ENCODE peak calls at places on chromosomes 12 and 14, in seven cellular contexts. One of them, this sample, is unnamed.

GRCh38 chr14:54769955-54770863 is 132.4 kb downstream of the GCH1 start:
- DNase-seq in mesendoderm: no peak
- DNase-seq in CD4-positive, CD25-positive, alpha-beta regulatory T cell: no peak
- DNase-seq in fibroblast of mammary gland: no peak
- DNase-seq in mucosa of descending colon: no peak
- DNase-seq in keratinocyte: no peak
- DNase-seq in astrocyte: no peak
- DNase-seq in this sample: no peak

GRCh38 chr12:114479831-114480230 is 73.9 kb upstream of the TBX5 start:
- DNase-seq in CD4-positive, CD25-positive, alpha-beta regulatory T cell: no peak
- DNase-seq in fibroblast of mammary gland: no peak
- DNase-seq in astrocyte: no peak
- DNase-seq in mesendoderm: peak; percentile 21
- DNase-seq in keratinocyte: no peak
- DNase-seq in mucosa of descending colon: no peak
- DNase-seq in this sample: no peak

GRCh38 chr12:131491887-131492490 is 218.9 kb upstream of the SFSWAP start:
- DNase-seq in astrocyte: no peak
- DNase-seq in fibroblast of mammary gland: no peak
- DNase-seq in keratinocyte: no peak
- DNase-seq in CD4-positive, CD25-positive, alpha-beta regulatory T cell: no peak
- DNase-seq in mucosa of descending colon: no peak
- DNase-seq in mesendoderm: no peak
- DNase-seq in this sample: no peak

GRCh38 chr12:94872007-94872653 is 131.4 kb downstream of the NDUFA12 start:
- DNase-seq in mesendoderm: no peak
- DNase-seq in CD4-positive, CD25-positive, alpha-beta regulatory T cell: no peak
- DNase-seq in keratinocyte: no peak
- DNase-seq in astrocyte: no peak
- DNase-seq in mucosa of descending colon: no peak
- DNase-seq in fibroblast of mammary gland: no peak
- DNase-seq in this sample: no peak

GRCh38 chr12:64679487-64679983 is 69.2 kb downstream of the RASSF3 start:
- DNase-seq in astrocyte: peak; percentile 74
- DNase-seq in keratinocyte: peak; percentile 59
- DNase-seq in mucosa of descending colon: peak; percentile 85
- DNase-seq in fibroblast of mammary gland: peak; percentile 80
- DNase-seq in mesendoderm: no peak
- DNase-seq in CD4-positive, CD25-positive, alpha-beta regulatory T cell: peak; percentile 80
- DNase-seq in this sample: peak; percentile 83

GRCh38 chr12:4984971-4985370 is 58.7 kb upstream of the KCNA5 start:
- DNase-seq in mesendoderm: no peak
- DNase-seq in astrocyte: no peak
- DNase-seq in CD4-positive, CD25-positive, alpha-beta regulatory T cell: no peak
- DNase-seq in keratinocyte: no peak
- DNase-seq in mucosa of descending colon: no peak
- DNase-seq in fibroblast of mammary gland: no peak
- DNase-seq in this sample: no peak

GRCh38 chr14:34081126-34081575 is 130.3 kb upstream of the EGLN3 start:
- DNase-seq in mesendoderm: no peak
- DNase-seq in keratinocyte: no peak
- DNase-seq in mucosa of descending colon: no peak
- DNase-seq in CD4-positive, CD25-positive, alpha-beta regulatory T cell: no peak
- DNase-seq in astrocyte: peak; percentile 85
- DNase-seq in fibroblast of mammary gland: peak; percentile 81
- DNase-seq in this sample: no peak

GRCh38 chr12:6697584-6698351 is 2.8 kb downstream of the PIANP start:
- DNase-seq in astrocyte: peak; percentile 26
- DNase-seq in mesendoderm: peak; percentile 88
- DNase-seq in fibroblast of mammary gland: peak; percentile 71
- DNase-seq in CD4-positive, CD25-positive, alpha-beta regulatory T cell: no peak
- DNase-seq in keratinocyte: no peak
- DNase-seq in mucosa of descending colon: peak; percentile 55
- DNase-seq in this sample: peak; percentile 54

GRCh38 chr14:105091335-105092123 is 26.3 kb upstream of the GPR132 start:
- DNase-seq in mucosa of descending colon: peak; percentile 93
- DNase-seq in fibroblast of mammary gland: no peak
- DNase-seq in CD4-positive, CD25-positive, alpha-beta regulatory T cell: no peak
- DNase-seq in astrocyte: no peak
- DNase-seq in keratinocyte: peak; percentile 95
- DNase-seq in mesendoderm: no peak
- DNase-seq in this sample: peak; percentile 86

GRCh38 chr12:116990971-116991966 is 80.5 kb downstream of the FBXW8 start:
- DNase-seq in astrocyte: peak; percentile 75
- DNase-seq in CD4-positive, CD25-positive, alpha-beta regulatory T cell: no peak
- DNase-seq in mucosa of descending colon: no peak
- DNase-seq in fibroblast of mammary gland: peak; percentile 35
- DNase-seq in mesendoderm: no peak
- DNase-seq in keratinocyte: no peak
- DNase-seq in this sample: no peak

GRCh38 chr12:120453977-120454376 is 7.7 kb downstream of the GATC start:
- DNase-seq in astrocyte: no peak
- DNase-seq in CD4-positive, CD25-positive, alpha-beta regulatory T cell: peak; percentile 45
- DNase-seq in mesendoderm: peak; percentile 51
- DNase-seq in fibroblast of mammary gland: peak; percentile 44
- DNase-seq in mucosa of descending colon: no peak
- DNase-seq in keratinocyte: peak; percentile 23
- DNase-seq in this sample: no peak

GRCh38 chr12:92400006-92400405 is 254.4 kb upstream of the BTG1 start:
- DNase-seq in keratinocyte: no peak
- DNase-seq in astrocyte: no peak
- DNase-seq in fibroblast of mammary gland: no peak
- DNase-seq in CD4-positive, CD25-positive, alpha-beta regulatory T cell: peak; percentile 21
- DNase-seq in mucosa of descending colon: no peak
- DNase-seq in mesendoderm: no peak
- DNase-seq in this sample: no peak

GRCh38 chr12:121805171-121805687 is 1.4 kb downstream of the SETD1B start:
- DNase-seq in mucosa of descending colon: no peak
- DNase-seq in astrocyte: no peak
- DNase-seq in mesendoderm: peak; percentile 68
- DNase-seq in fibroblast of mammary gland: peak; percentile 38
- DNase-seq in CD4-positive, CD25-positive, alpha-beta regulatory T cell: peak; percentile 39
- DNase-seq in keratinocyte: no peak
- DNase-seq in this sample: peak; percentile 83

GRCh38 chr12:47164730-47165439 is 85.1 kb upstream of the AMIGO2 start:
- DNase-seq in astrocyte: peak; percentile 81
- DNase-seq in keratinocyte: no peak
- DNase-seq in mucosa of descending colon: no peak
- DNase-seq in fibroblast of mammary gland: peak; percentile 75
- DNase-seq in CD4-positive, CD25-positive, alpha-beta regulatory T cell: no peak
- DNase-seq in mesendoderm: no peak
- DNase-seq in this sample: no peak

GRCh38 chr12:124765571-124766489 is 97.8 kb downstream of the SCARB1 start:
- DNase-seq in CD4-positive, CD25-positive, alpha-beta regulatory T cell: no peak
- DNase-seq in fibroblast of mammary gland: no peak
- DNase-seq in astrocyte: peak; percentile 52
- DNase-seq in mucosa of descending colon: no peak
- DNase-seq in keratinocyte: no peak
- DNase-seq in mesendoderm: no peak
- DNase-seq in this sample: no peak

GRCh38 chr12:124767075-124767821 is 96.4 kb downstream of the SCARB1 start:
- DNase-seq in keratinocyte: no peak
- DNase-seq in fibroblast of mammary gland: peak; percentile 50
- DNase-seq in mesendoderm: peak; percentile 72
- DNase-seq in mucosa of descending colon: peak; percentile 86
- DNase-seq in CD4-positive, CD25-positive, alpha-beta regulatory T cell: peak; percentile 69
- DNase-seq in astrocyte: no peak
- DNase-seq in this sample: peak; percentile 95

GRCh38 chr12:124764870-124765570 is 98.6 kb downstream of the SCARB1 start:
- DNase-seq in mucosa of descending colon: no peak
- DNase-seq in CD4-positive, CD25-positive, alpha-beta regulatory T cell: no peak
- DNase-seq in keratinocyte: no peak
- DNase-seq in fibroblast of mammary gland: peak; percentile 99
- DNase-seq in mesendoderm: no peak
- DNase-seq in astrocyte: peak; percentile 98
- DNase-seq in this sample: no peak

GRCh38 chr12:124768462-124769165 is 95.0 kb downstream of the SCARB1 start:
- DNase-seq in mucosa of descending colon: no peak
- DNase-seq in astrocyte: peak; percentile 58
- DNase-seq in CD4-positive, CD25-positive, alpha-beta regulatory T cell: no peak
- DNase-seq in fibroblast of mammary gland: no peak
- DNase-seq in mesendoderm: no peak
- DNase-seq in keratinocyte: no peak
- DNase-seq in this sample: no peak

DNA sequence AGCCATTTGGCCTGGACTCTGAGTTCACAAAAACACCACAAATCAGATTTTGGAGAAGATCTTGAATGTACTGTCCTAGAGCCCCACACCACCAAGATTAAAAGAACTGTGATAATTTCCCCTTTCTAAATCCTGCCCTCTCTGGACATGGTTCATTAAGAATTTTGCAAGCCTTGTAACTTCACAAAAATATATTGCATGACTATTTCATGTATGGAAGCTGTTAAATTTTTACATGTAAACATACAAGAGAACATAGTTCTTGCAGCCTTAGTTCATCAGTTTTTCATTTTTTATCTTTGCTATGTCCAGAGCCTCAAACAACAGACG is 97.0 kb downstream of the SCARB1 start:
- DNase-seq in mesendoderm: no peak
- DNase-seq in fibroblast of mammary gland: no peak
- DNase-seq in keratinocyte: no peak
- DNase-seq in mucosa of descending colon: no peak
- DNase-seq in astrocyte: no peak
- DNase-seq in CD4-positive, CD25-positive, alpha-beta regulatory T cell: no peak
- DNase-seq in this sample: no peak
- H3K4me3 ChIP-seq in mesendoderm: no peak overlapping the region
- H3K4me3 ChIP-seq in fibroblast of mammary gland: no peak overlapping the region
- H3K4me3 ChIP-seq in keratinocyte: no peak overlapping the region
- H3K4me3 ChIP-seq in mucosa of descending colon: no peak overlapping the region
- H3K4me3 ChIP-seq in astrocyte: no peak overlapping the region
- H3K4me3 ChIP-seq in CD4-positive, CD25-positive, alpha-beta regulatory T cell: no peak overlapping the region
- H3K4me3 ChIP-seq in this sample: no peak overlapping the region

GRCh38 chr12:118189761-118190181 is 53.8 kb downstream of the PEBP1 start:
- DNase-seq in astrocyte: peak; percentile 66
- DNase-seq in keratinocyte: no peak
- DNase-seq in mesendoderm: peak; percentile 64
- DNase-seq in mucosa of descending colon: no peak
- DNase-seq in fibroblast of mammary gland: peak; percentile 59
- DNase-seq in CD4-positive, CD25-positive, alpha-beta regulatory T cell: no peak
- DNase-seq in this sample: no peak

GRCh38 chr12:118188690-118189371 is 52.9 kb downstream of the PEBP1 start:
- DNase-seq in mucosa of descending colon: no peak
- DNase-seq in CD4-positive, CD25-positive, alpha-beta regulatory T cell: no peak
- DNase-seq in astrocyte: peak; percentile 58
- DNase-seq in keratinocyte: no peak
- DNase-seq in fibroblast of mammary gland: peak; percentile 55
- DNase-seq in mesendoderm: no peak
- DNase-seq in this sample: no peak

GRCh38 chr12:118193477-118193876 is 57.6 kb downstream of the PEBP1 start:
- DNase-seq in mucosa of descending colon: no peak
- DNase-seq in keratinocyte: no peak
- DNase-seq in CD4-positive, CD25-positive, alpha-beta regulatory T cell: no peak
- DNase-seq in mesendoderm: no peak
- DNase-seq in astrocyte: no peak
- DNase-seq in fibroblast of mammary gland: no peak
- DNase-seq in this sample: no peak

GRCh38 chr12:118187746-118188390 is 51.9 kb downstream of the PEBP1 start:
- DNase-seq in mesendoderm: no peak
- DNase-seq in mucosa of descending colon: no peak
- DNase-seq in fibroblast of mammary gland: peak; percentile 7
- DNase-seq in CD4-positive, CD25-positive, alpha-beta regulatory T cell: no peak
- DNase-seq in astrocyte: no peak
- DNase-seq in keratinocyte: no peak
- DNase-seq in this sample: no peak

GRCh38 chr12:118190266-118190665 is 54.3 kb downstream of the PEBP1 start:
- DNase-seq in fibroblast of mammary gland: peak; percentile 51
- DNase-seq in CD4-positive, CD25-positive, alpha-beta regulatory T cell: no peak
- DNase-seq in keratinocyte: no peak
- DNase-seq in mesendoderm: peak; percentile 8
- DNase-seq in astrocyte: peak; percentile 38
- DNase-seq in mucosa of descending colon: no peak
- DNase-seq in this sample: no peak
- H3K4me3 ChIP-seq in fibroblast of mammary gland: peak overlapping the region; percentile 38
- H3K4me3 ChIP-seq in CD4-positive, CD25-positive, alpha-beta regulatory T cell: no peak overlapping the region
- H3K4me3 ChIP-seq in keratinocyte: peak overlapping the region; percentile 5
- H3K4me3 ChIP-seq in mesendoderm: no peak overlapping the region
- H3K4me3 ChIP-seq in astrocyte: peak overlapping the region; percentile 67
- H3K4me3 ChIP-seq in mucosa of descending colon: no peak overlapping the region
- H3K4me3 ChIP-seq in this sample: no peak overlapping the region

GRCh38 chr12:53743277-53744129 is 8.3 kb downstream of the CISTR start:
- DNase-seq in CD4-positive, CD25-positive, alpha-beta regulatory T cell: peak; percentile 69
- DNase-seq in mesendoderm: peak; percentile 76
- DNase-seq in astrocyte: no peak
- DNase-seq in fibroblast of mammary gland: peak; percentile 54
- DNase-seq in keratinocyte: no peak
- DNase-seq in mucosa of descending colon: peak; percentile 49
- DNase-seq in this sample: peak; percentile 84
- H3K4me3 ChIP-seq in CD4-positive, CD25-positive, alpha-beta regulatory T cell: peak overlapping the region; percentile 48
- H3K4me3 ChIP-seq in mesendoderm: no peak overlapping the region
- H3K4me3 ChIP-seq in astrocyte: no peak overlapping the region
- H3K4me3 ChIP-seq in fibroblast of mammary gland: no peak overlapping the region
- H3K4me3 ChIP-seq in keratinocyte: peak overlapping the region; percentile 41
- H3K4me3 ChIP-seq in mucosa of descending colon: no peak overlapping the region
- H3K4me3 ChIP-seq in this sample: peak overlapping the region; percentile 21

GRCh38 chr12:91179315-91179714 is 3.3 kb downstream of the DCN start:
- DNase-seq in keratinocyte: no peak
- DNase-seq in astrocyte: no peak
- DNase-seq in mucosa of descending colon: no peak
- DNase-seq in mesendoderm: no peak
- DNase-seq in fibroblast of mammary gland: peak; percentile 84
- DNase-seq in CD4-positive, CD25-positive, alpha-beta regulatory T cell: no peak
- DNase-seq in this sample: no peak

GRCh38 chr12:91182664-91183455 is at the start of gene DCN:
- DNase-seq in mesendoderm: no peak
- DNase-seq in mucosa of descending colon: no peak
- DNase-seq in astrocyte: peak; percentile 59
- DNase-seq in CD4-positive, CD25-positive, alpha-beta regulatory T cell: no peak
- DNase-seq in fibroblast of mammary gland: peak; percentile 76
- DNase-seq in keratinocyte: no peak
- DNase-seq in this sample: no peak

GRCh38 chr12:91180577-91180976 is 2.0 kb downstream of the DCN start:
- DNase-seq in keratinocyte: no peak
- DNase-seq in mesendoderm: no peak
- DNase-seq in fibroblast of mammary gland: peak; percentile 94
- DNase-seq in mucosa of descending colon: no peak
- DNase-seq in astrocyte: peak; percentile 83
- DNase-seq in CD4-positive, CD25-positive, alpha-beta regulatory T cell: no peak
- DNase-seq in this sample: no peak

GRCh38 chr12:91180162-91180561 is 2.5 kb downstream of the DCN start:
- DNase-seq in mucosa of descending colon: no peak
- DNase-seq in fibroblast of mammary gland: no peak
- DNase-seq in keratinocyte: no peak
- DNase-seq in mesendoderm: no peak
- DNase-seq in CD4-positive, CD25-positive, alpha-beta regulatory T cell: no peak
- DNase-seq in astrocyte: no peak
- DNase-seq in this sample: no peak

DNA sequence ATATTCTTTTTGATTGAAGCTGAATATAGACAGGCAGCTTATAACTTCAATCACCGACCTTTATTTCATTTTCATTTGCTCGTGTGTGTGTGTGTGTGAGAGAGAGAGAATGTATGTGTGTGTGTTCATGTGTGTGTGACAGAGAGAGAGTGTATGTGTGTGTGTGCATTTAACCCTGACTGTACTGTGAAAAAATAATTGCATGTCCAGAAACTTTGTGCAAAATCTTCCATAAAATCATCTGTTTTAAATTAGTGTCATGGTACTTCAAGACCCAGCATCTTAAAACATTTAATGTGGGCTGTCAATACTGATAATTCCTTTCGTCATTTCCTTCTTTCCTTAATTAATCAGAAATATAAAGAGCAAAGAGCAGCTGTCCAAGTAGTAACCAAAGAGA is 1.6 kb downstream of the DCN start:
- DNase-seq in CD4-positive, CD25-positive, alpha-beta regulatory T cell: no peak
- DNase-seq in fibroblast of mammary gland: peak; percentile 63
- DNase-seq in astrocyte: peak; percentile 8
- DNase-seq in mesendoderm: no peak
- DNase-seq in mucosa of descending colon: no peak
- DNase-seq in keratinocyte: no peak
- DNase-seq in this sample: no peak
- H3K4me3 ChIP-seq in CD4-positive, CD25-positive, alpha-beta regulatory T cell: no peak overlapping the region
- H3K4me3 ChIP-seq in fibroblast of mammary gland: peak overlapping the region; percentile 51
- H3K4me3 ChIP-seq in astrocyte: peak overlapping the region; percentile 40
- H3K4me3 ChIP-seq in mesendoderm: no peak overlapping the region
- H3K4me3 ChIP-seq in mucosa of descending colon: no peak overlapping the region
- H3K4me3 ChIP-seq in keratinocyte: no peak overlapping the region
- H3K4me3 ChIP-seq in this sample: no peak overlapping the region